ENCODE peak calls at places on chromosomes 5 and 9, in five cellular contexts. G is HepG2, Y is K562, S is HCT116, T is H1. A is an unnamed sample.

GRCh38 chr5:113357696-113358476 is 76.9 kb downstream of the TSSK1B start:
- DNase-seq in Y (no peak), S (no peak), T (no peak), G (no peak), A (no peak)

GRCh38 chr9:16085167-16085718 is 532.4 kb downstream of the CCDC171 start:
- DNase-seq in S (no peak), Y (no peak), G (no peak), T (no peak), A (no peak)

GRCh38 chr5:132180134-132180745 is 47.4 kb downstream of the P4HA2 start:
- DNase-seq in T (no peak), S (peak), Y (peak), G (peak), A (no peak)

GRCh38 chr9:90165281-90165680 is 477.3 kb downstream of the DIRAS2 start:
- DNase-seq in Y (no peak), S (no peak), G (no peak), T (no peak), A (no peak)

GRCh38 chr5:10680876-10681481 is 80.1 kb downstream of the DAP start:
- DNase-seq in G (no peak), T (no peak), Y (no peak), S (no peak), A (no peak)

GRCh38 chr5:178377583-178378270 is 145.1 kb upstream of the PHYKPL start:
- DNase-seq in G (no peak), T (no peak), S (no peak), Y (no peak), A (no peak)

GRCh38 chr9:65426231-65426630 is 141.2 kb upstream of the FOXD4L5 start:
- DNase-seq in Y (no peak), G (no peak), T (no peak), S (no peak), A (no peak)

GRCh38 chr5:170057311-170057710 is 48.4 kb upstream of the FOXI1 start:
- DNase-seq in G (no peak), Y (no peak), S (no peak), T (no peak), A (no peak)

GRCh38 chr5:53991942-53992341 is 318.4 kb downstream of the ARL15 start:
- DNase-seq in S (no peak), T (no peak), G (no peak), Y (no peak), A (no peak)

GRCh38 chr5:157159209-157159751 is 6.8 kb downstream of the GARIN3 start:
- DNase-seq in G (no peak), S (no peak), T (no peak), Y (no peak), A (no peak)

GRCh38 chr5:167049043-167049663 is 1242.3 kb upstream of the WWC1 start:
- DNase-seq in G (peak), Y (peak), T (no peak), S (peak), A (peak)

GRCh38 chr9:116589392-116590354 is 97.4 kb upstream of the TRIM32 start:
- DNase-seq in T (peak), G (peak), S (peak), Y (peak), A (peak)

GRCh38 chr9:32677931-32678330 is 42.5 kb upstream of the TAF1L start:
- DNase-seq in Y (no peak), S (no peak), T (no peak), G (no peak), A (no peak)

GRCh38 chr9:84711936-84712335 is 42.4 kb downstream of the NTRK2 start:
- DNase-seq in T (no peak), S (no peak), G (no peak), Y (no peak), A (no peak)
- TF ChIP-seq ATF3 in T (no peak), S (no peak), G (no peak), Y (no peak), A (no peak)

GRCh38 chr5:82540301-82540700 is 262.1 kb upstream of the RPS23 start:
- DNase-seq in T (no peak), S (no peak), Y (no peak), G (no peak), A (no peak)

GRCh38 chr5:82537646-82538306 is 259.6 kb upstream of the RPS23 start:
- DNase-seq in T (no peak), G (no peak), S (no peak), Y (no peak), A (no peak)

GRCh38 chr5:82534891-82535395 is 256.8 kb upstream of the RPS23 start:
- DNase-seq in T (no peak), G (no peak), S (no peak), Y (no peak), A (no peak)

GRCh38 chr5:82544004-82544403 is 265.9 kb upstream of the RPS23 start:
- DNase-seq in T (no peak), S (no peak), Y (no peak), G (no peak), A (no peak)

DNA sequence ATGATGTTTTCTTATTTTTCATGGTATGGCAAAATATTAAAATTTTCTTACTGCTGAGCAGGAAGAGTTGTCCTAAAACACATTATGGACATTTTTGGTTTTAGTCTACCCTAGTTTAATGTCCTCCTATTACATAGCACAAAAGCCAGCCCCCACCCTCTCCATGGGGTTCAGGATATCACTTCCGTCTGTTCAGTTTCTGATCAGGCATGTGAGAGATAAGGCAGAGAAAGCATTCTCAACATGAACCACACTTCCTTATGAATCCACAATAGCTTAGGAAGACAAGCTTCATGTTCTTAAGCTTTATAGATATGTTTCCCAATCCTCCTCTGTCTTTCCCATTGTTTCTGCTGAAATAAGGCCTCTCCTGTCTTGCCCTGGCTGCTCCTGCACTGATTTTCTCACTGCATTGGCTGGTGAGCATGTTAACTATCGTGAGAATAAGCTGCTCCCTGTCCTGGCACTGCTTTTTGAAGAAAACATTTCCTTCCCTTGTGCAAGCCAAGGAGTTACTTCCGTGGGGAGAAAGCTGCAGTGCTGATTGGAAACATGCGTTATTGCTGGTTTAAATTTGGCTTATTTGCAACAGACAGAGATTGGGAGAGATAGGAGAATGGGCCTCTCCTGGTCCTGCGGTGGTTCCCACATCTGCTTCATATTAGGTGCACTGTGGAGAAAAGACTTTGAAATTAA is 260.3 kb upstream of the RPS23 start:
- DNase-seq in Y (no peak), T (no peak), G (no peak), S (no peak), A (no peak)
- TF ChIP-seq MAX in Y (no peak), T (no peak), G (no peak), S (no peak), A (no peak)

DNA sequence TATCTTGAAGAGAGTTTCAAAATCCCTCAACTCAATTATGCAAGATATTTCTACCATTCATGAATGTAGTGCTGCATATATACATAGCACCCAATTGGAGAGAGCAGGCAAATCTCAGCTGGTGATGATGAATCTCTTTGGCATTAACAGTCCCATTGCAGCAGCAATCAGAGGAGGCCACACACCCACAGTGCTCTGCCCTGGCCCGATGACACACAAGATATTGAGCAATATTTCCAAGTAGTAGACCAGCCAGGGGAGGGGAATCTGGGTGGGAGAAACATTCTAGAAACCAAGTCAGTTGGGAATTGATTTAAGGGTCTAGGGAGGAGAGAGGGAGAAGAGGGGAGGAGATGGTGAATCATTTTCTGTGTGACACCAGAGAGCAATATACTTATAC is 14.9 kb upstream of the C5orf63 start:
- DNase-seq in Y (no peak), S (no peak), T (no peak), G (no peak), A (no peak)
- TF ChIP-seq ATF3 in Y (no peak), S (no peak), T (no peak), G (no peak), A (no peak)

DNA sequence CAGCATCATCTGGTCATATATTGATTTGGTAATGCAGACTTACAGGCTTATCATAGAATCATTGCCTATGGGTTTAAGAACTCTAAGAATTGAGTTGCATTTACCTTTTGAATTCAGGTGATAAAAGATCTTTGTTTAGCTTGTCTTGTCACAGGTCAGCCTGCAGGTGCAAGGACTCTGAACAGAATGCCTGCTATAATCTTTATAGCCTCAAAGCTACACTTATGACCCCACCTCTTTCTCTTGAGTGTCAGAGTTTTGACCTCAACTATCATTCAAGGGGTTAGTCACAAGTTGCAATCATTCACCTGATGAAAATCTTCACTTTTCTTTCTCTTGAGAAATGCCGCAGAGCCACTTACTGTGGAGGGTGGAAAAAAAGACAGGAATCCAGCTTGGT is 49.5 kb downstream of the ERCC6L2 start:
- DNase-seq in T (no peak), S (no peak), G (no peak), Y (no peak), A (no peak)
- TF ChIP-seq MAX in T (no peak), S (no peak), G (no peak), Y (no peak), A (no peak)

DNA sequence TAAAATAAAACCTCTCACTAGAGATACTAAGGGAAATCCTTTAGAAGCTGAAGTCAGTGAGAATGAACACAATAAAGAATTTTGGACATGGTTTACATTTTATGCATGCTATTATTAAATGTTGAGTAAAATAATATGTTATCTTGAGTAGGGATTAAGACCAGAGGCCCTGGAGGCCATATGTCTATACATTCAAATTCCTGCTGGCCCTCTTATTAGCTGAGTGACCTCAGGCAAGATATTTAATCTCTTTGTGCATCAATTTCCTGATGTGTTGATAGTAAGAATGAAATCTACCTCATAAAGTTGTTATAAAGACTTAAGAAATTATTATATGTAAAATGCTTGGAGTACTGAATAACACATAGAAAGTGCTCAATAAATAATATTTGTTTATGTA is 281.1 kb upstream of the KLF4 start:
- DNase-seq in S (no peak), T (no peak), Y (no peak), G (no peak), A (no peak)
- TF ChIP-seq ATF3 in S (no peak), T (no peak), Y (no peak), G (no peak), A (no peak)

GRCh38 chr5:120938604-120939003 is 474.5 kb downstream of the PRR16 start:
- DNase-seq in Y (no peak), S (no peak), G (no peak), T (no peak), A (no peak)

GRCh38 chr5:120936652-120937051 is 472.6 kb downstream of the PRR16 start:
- DNase-seq in T (no peak), G (no peak), S (no peak), Y (no peak), A (no peak)

DNA sequence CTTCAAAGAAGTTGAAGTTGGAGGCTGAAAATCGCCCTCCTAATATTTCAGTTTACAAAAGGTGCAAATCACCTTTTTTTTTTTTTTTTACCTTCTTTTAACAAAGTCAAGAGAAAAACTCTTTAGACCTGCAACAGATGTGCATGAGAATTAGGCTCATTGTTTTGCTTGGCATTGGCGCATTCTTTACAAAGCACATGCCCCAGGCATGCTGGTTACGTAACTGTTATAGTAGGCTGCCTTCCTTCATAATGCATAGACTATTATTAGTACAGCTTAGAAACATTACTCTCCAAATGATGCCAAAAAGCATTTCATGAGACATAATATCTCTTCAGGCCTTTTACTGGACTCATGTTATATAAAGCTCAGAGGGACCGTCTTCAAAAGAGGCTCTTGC is 478.5 kb downstream of the PRR16 start:
- DNase-seq in Y (no peak), S (no peak), T (no peak), G (no peak), A (no peak)
- TF ChIP-seq MAX in Y (no peak), S (no peak), T (peak), G (no peak), A (no peak)

DNA sequence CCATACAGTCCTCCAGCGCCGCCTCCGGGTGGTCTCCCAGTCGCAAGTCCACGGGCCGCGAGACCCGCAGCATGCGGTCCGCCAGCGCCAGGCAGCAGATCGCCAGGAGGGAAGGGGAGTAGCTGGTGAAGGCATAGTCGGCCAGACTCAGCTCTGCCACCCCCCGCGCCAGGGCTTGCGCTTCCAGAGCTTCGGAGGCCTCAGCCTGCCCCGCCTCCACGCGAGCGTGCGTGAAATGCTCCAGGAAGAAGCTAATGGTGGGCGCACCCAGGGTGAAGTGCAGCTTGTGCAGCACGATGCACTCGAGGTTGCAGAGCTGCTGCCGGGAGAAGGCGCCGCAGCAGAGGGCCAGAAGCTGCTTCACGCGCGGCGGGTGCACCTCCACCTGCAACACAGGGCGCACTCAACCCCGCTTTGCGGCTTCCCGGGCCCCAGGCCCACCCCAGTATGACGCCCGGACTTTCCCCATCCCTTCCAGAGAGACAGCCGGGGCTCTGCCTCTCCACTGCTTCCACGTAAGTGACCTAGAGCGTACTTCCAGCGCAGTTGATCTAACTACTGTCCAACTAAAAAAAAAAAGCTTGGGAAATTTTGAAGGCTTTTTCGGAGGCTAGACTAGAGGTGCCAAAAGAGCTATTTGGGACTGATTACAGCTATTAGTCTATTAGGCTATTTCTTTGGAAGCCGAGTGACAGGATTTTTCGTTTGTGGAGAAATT is 1.8 kb downstream of the CCNO start:
- DNase-seq in T (no peak), Y (no peak), G (no peak), S (no peak), A (peak)
- TF ChIP-seq ATF3 in T (no peak), Y (no peak), G (no peak), S (no peak), A (no peak)